ENCODE peak calls at places on chromosomes 3 and 15, in ten cellular contexts. U, K, F, G, X, Q, S, C, W and A are unnamed samples.

GRCh38 chr15:64092864-64093626 is 593 bp downstream of the CIAO2A start:
- DNase-seq in S (peak; percentile 67), F (peak; percentile 34), K (no peak), C (no peak), Q (peak; percentile 4), G (peak; percentile 3), X (peak; percentile 45), W (peak; percentile 38), U (peak; percentile 28), A (peak; percentile 53)

GRCh38 chr3:138042043-138042442 is 32.1 kb downstream of the CLDN18 start:
- DNase-seq in X (no peak), G (no peak), S (no peak), F (no peak), W (peak; percentile 54), Q (no peak), U (no peak), C (no peak), K (no peak), A (no peak)

GRCh38 chr3:98817546-98817945 is 54.4 kb downstream of the ST3GAL6 start:
- DNase-seq in K (no peak), Q (no peak), W (no peak), X (peak; percentile 29), S (no peak), G (no peak), F (no peak), C (peak; percentile 42), U (no peak), A (no peak)

GRCh38 chr3:119652306-119653033 is 7.9 kb downstream of the POPDC2 start:
- DNase-seq in K (no peak), G (no peak), Q (no peak), W (no peak), C (no peak), U (no peak), F (no peak), S (no peak), X (no peak), A (no peak)

GRCh38 chr3:34218706-34219105 is 420.3 kb downstream of the PDCD6IP start:
- DNase-seq in Q (no peak), C (no peak), W (no peak), K (no peak), G (no peak), U (no peak), X (no peak), S (no peak), F (no peak), A (no peak)

GRCh38 chr3:27166888-27167287 is 202.3 kb downstream of the NEK10 start:
- DNase-seq in C (no peak), U (no peak), S (no peak), Q (no peak), K (no peak), X (no peak), G (no peak), F (no peak), W (peak; percentile 1), A (peak; percentile 65)

GRCh38 chr3:102733811-102734574 is 299.2 kb downstream of the ZPLD1 start:
- DNase-seq in F (no peak), S (no peak), C (no peak), U (no peak), G (no peak), W (no peak), Q (no peak), X (peak; percentile 5), K (no peak), A (no peak)

GRCh38 chr15:66765478-66766281 is 63.6 kb downstream of the SMAD6 start:
- DNase-seq in Q (no peak), W (peak; percentile 82), K (no peak), G (no peak), S (peak; percentile 93), X (no peak), C (peak; percentile 70), U (no peak), F (no peak), A (peak; percentile 99)

GRCh38 chr3:78737988-78738387 is 1029.8 kb downstream of the ROBO1 start:
- DNase-seq in G (no peak), Q (no peak), X (no peak), U (no peak), F (no peak), W (peak; percentile 58), S (no peak), K (no peak), C (no peak), A (no peak)

GRCh38 chr3:194384569-194385001 is 14.5 kb downstream of the GP5 start:
- DNase-seq in S (peak; percentile 4), C (no peak), W (no peak), G (no peak), K (no peak), F (no peak), U (no peak), X (no peak), Q (no peak), A (no peak)

GRCh38 chr3:17372811-17373210 is 369.6 kb downstream of the TBC1D5 start:
- DNase-seq in K (no peak), S (no peak), G (no peak), X (no peak), C (no peak), W (no peak), U (no peak), F (no peak), Q (no peak), A (no peak)

GRCh38 chr3:37590328-37591079 is 271.2 kb upstream of the CTDSPL start:
- DNase-seq in W (peak; percentile 35), Q (no peak), K (no peak), X (no peak), F (no peak), G (no peak), U (no peak), S (peak; percentile 24), C (no peak), A (no peak)

GRCh38 chr3:140022061-140022781 is 87.2 kb downstream of the CLSTN2 start:
- DNase-seq in Q (no peak), U (no peak), F (no peak), W (peak; percentile 15), C (no peak), S (peak; percentile 31), K (no peak), G (no peak), X (no peak), A (no peak)

GRCh38 chr3:159814161-159814560 is 174.5 kb upstream of the IL12A start:
- DNase-seq in F (no peak), X (no peak), G (no peak), W (peak; percentile 35), Q (no peak), U (no peak), K (no peak), C (peak; percentile 30), S (no peak), A (peak; percentile 66)

GRCh38 chr3:156681003-156681402 is 6.6 kb downstream of the TIPARP start:
- DNase-seq in X (peak; percentile 18), S (peak; percentile 41), G (no peak), W (peak; percentile 83), K (no peak), U (no peak), Q (no peak), F (no peak), C (no peak), A (peak; percentile 84)

GRCh38 chr3:126541628-126542339 is 16.9 kb downstream of the C3orf22 start:
- DNase-seq in U (no peak), X (no peak), G (no peak), Q (no peak), W (no peak), K (no peak), S (peak; percentile 6), C (no peak), F (no peak), A (peak; percentile 0)

GRCh38 chr3:152587861-152588260 is 247.1 kb upstream of the P2RY1 start:
- DNase-seq in F (no peak), C (no peak), W (no peak), G (no peak), K (no peak), U (no peak), X (no peak), Q (no peak), S (no peak), A (no peak)

GRCh38 chr15:68407141-68407885 is 24.6 kb downstream of the ITGA11 start:
- DNase-seq in Q (no peak), S (no peak), U (no peak), G (no peak), X (no peak), C (no peak), W (no peak), F (no peak), K (no peak), A (no peak)

GRCh38 chr3:64039273-64039672 is 16.0 kb upstream of the PSMD6 start:
- DNase-seq in U (no peak), X (no peak), W (no peak), C (no peak), S (no peak), F (no peak), G (no peak), K (no peak), Q (no peak), A (no peak)

GRCh38 chr3:69113536-69113935 is 8.9 kb downstream of the LMOD3 start:
- DNase-seq in C (no peak), K (no peak), W (no peak), S (no peak), U (no peak), F (no peak), X (no peak), Q (no peak), G (no peak), A (no peak)

GRCh38 chr3:136838641-136839555 is 20.0 kb downstream of the SLC35G2 start:
- DNase-seq in W (peak; percentile 59), C (no peak), F (no peak), K (no peak), G (no peak), X (no peak), S (no peak), U (no peak), Q (no peak), A (no peak)

GRCh38 chr15:68833734-68834334 is 13.1 kb upstream of the ANP32A start:
- DNase-seq in W (no peak), U (no peak), C (no peak), Q (no peak), K (no peak), X (no peak), F (no peak), G (no peak), S (no peak), A (no peak)

GRCh38 chr3:179264456-179264855 is 13.5 kb upstream of the KCNMB3 start:
- DNase-seq in U (no peak), W (no peak), S (no peak), K (no peak), G (no peak), Q (no peak), X (no peak), F (no peak), C (no peak), A (no peak)

GRCh38 chr3:49534581-49535495 is 19.4 kb upstream of the BSN start:
- DNase-seq in W (no peak), S (peak; percentile 88), X (peak; percentile 80), F (no peak), U (no peak), Q (no peak), C (no peak), G (no peak), K (no peak), A (no peak)

GRCh38 chr3:134423153-134423552 is 48.9 kb upstream of the AMOTL2 start:
- DNase-seq in U (no peak), C (no peak), F (no peak), X (no peak), G (no peak), K (no peak), Q (no peak), S (no peak), W (peak; percentile 68), A (peak; percentile 19)

GRCh38 chr3:39401983-39402382 is 4.5 kb upstream of the RPSA start:
- DNase-seq in S (no peak), C (no peak), Q (no peak), G (no peak), X (no peak), U (no peak), K (no peak), F (no peak), W (no peak), A (no peak)

GRCh38 chr3:129942296-129942695 is 32.2 kb upstream of the TRH start:
- DNase-seq in S (peak; percentile 37), G (no peak), C (peak; percentile 80), X (peak; percentile 79), W (peak; percentile 70), U (peak; percentile 10), F (peak; percentile 15), Q (no peak), K (no peak), A (peak; percentile 90)

GRCh38 chr3:195718477-195718984 is 2.2 kb upstream of the MUC20 start:
- DNase-seq in U (no peak), Q (no peak), X (peak; percentile 27), W (no peak), C (no peak), G (no peak), K (no peak), S (no peak), F (no peak), A (no peak)